ENCODE peak calls at places on chromosomes 11 and 22, in five cellular contexts. One of them, this sample, is unnamed.

GRCh38 chr11:67024966-67025365 is 2.0 kb downstream of the SYT12 start:
- DNase-seq in uterus: no peak
- DNase-seq in RWPE2: no peak
- DNase-seq in ovary: no peak
- DNase-seq in CD4-positive, alpha-beta T cell: no peak
- DNase-seq in this sample: no peak

GRCh38 chr11:75467311-75467710 is 34.3 kb upstream of the KLHL35 start:
- DNase-seq in uterus: no peak
- DNase-seq in RWPE2: no peak
- DNase-seq in ovary: no peak
- DNase-seq in CD4-positive, alpha-beta T cell: no peak
- DNase-seq in this sample: no peak

GRCh38 chr11:128555606-128556005 is 31.8 kb downstream of the ETS1 start:
- DNase-seq in uterus: no peak
- DNase-seq in RWPE2: no peak
- DNase-seq in ovary: no peak
- DNase-seq in CD4-positive, alpha-beta T cell: no peak
- DNase-seq in this sample: no peak

GRCh38 chr11:82462588-82462987 is 271.1 kb downstream of the FAM181B start:
- DNase-seq in uterus: no peak
- DNase-seq in RWPE2: no peak
- DNase-seq in ovary: no peak
- DNase-seq in CD4-positive, alpha-beta T cell: no peak
- DNase-seq in this sample: no peak

GRCh38 chr11:111308140-111308539 is 9.8 kb downstream of the POU2AF3 start:
- DNase-seq in uterus: no peak
- DNase-seq in RWPE2: no peak
- DNase-seq in ovary: no peak
- DNase-seq in CD4-positive, alpha-beta T cell: no peak
- DNase-seq in this sample: no peak

GRCh38 chr11:112877561-112877960 is 83.7 kb upstream of the NCAM1 start:
- DNase-seq in uterus: no peak
- DNase-seq in RWPE2: no peak
- DNase-seq in ovary: no peak
- DNase-seq in CD4-positive, alpha-beta T cell: no peak
- DNase-seq in this sample: no peak

GRCh38 chr11:102430158-102430836 is 22.3 kb downstream of the TMEM123 start:
- DNase-seq in uterus: no peak
- DNase-seq in RWPE2: no peak
- DNase-seq in ovary: no peak
- DNase-seq in CD4-positive, alpha-beta T cell: no peak
- DNase-seq in this sample: no peak

GRCh38 chr11:110778351-110778750 is 66.1 kb upstream of the ARHGAP20 start:
- DNase-seq in uterus: no peak
- DNase-seq in RWPE2: no peak
- DNase-seq in ovary: no peak
- DNase-seq in CD4-positive, alpha-beta T cell: no peak
- DNase-seq in this sample: no peak

GRCh38 chr22:23213031-23213555 is 32.8 kb downstream of the BCR start:
- DNase-seq in uterus: no peak
- DNase-seq in RWPE2: peak; percentile 33
- DNase-seq in ovary: no peak
- DNase-seq in CD4-positive, alpha-beta T cell: no peak
- DNase-seq in this sample: no peak

GRCh38 chr11:85827768-85828639 is 17.1 kb upstream of the SYTL2 start:
- DNase-seq in uterus: no peak
- DNase-seq in RWPE2: no peak
- DNase-seq in ovary: no peak
- DNase-seq in CD4-positive, alpha-beta T cell: no peak
- DNase-seq in this sample: no peak

GRCh38 chr11:55054723-55055122 is 207.2 kb upstream of the TRIM48 start:
- DNase-seq in uterus: no peak
- DNase-seq in RWPE2: no peak
- DNase-seq in ovary: no peak
- DNase-seq in CD4-positive, alpha-beta T cell: no peak
- DNase-seq in this sample: no peak
- H3K9me3 ChIP-seq in uterus: peaks cover 13% of the 10 kb centered on the region
- H3K9me3 ChIP-seq in RWPE2: peaks cover 20% of the 10 kb centered on the region
- H3K9me3 ChIP-seq in ovary: peaks cover 4% of the 10 kb centered on the region
- H3K9me3 ChIP-seq in CD4-positive, alpha-beta T cell: peaks cover 78% of the 10 kb centered on the region
- H3K9me3 ChIP-seq in this sample: peaks cover 8% of the 10 kb centered on the region

DNA sequence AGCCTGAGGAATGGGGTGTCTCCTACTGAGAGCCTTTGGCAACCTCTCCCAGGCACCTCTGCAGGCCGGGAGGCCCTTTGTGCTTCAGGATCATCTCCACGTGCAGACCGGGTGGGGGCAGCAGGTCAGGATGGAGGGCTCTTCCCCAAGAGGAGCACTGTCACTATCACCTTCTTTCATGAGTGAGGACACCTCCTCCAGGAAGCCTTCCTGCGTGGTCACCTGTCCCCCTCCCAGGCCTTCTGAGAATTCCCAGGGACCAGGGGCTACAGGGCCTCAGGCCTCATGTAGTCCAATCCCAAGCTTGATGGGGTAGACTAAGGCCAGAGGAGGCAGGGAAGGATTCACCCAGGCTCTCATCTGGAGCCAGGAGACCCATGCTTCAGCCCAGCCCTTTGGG is 57.6 kb downstream of the PDE2A start:
- DNase-seq in uterus: no peak
- DNase-seq in RWPE2: no peak
- DNase-seq in ovary: no peak
- DNase-seq in CD4-positive, alpha-beta T cell: no peak
- DNase-seq in this sample: no peak
- H3K9me3 ChIP-seq in uterus: no peaks in the 10 kb centered on the region
- H3K9me3 ChIP-seq in RWPE2: no peaks in the 10 kb centered on the region
- H3K9me3 ChIP-seq in ovary: no peaks in the 10 kb centered on the region
- H3K9me3 ChIP-seq in CD4-positive, alpha-beta T cell: no peaks in the 10 kb centered on the region
- H3K9me3 ChIP-seq in this sample: no peaks in the 10 kb centered on the region

GRCh38 chr11:3357302-3357701 is 21.6 kb downstream of the ZNF195 start:
- DNase-seq in uterus: no peak
- DNase-seq in RWPE2: no peak
- DNase-seq in ovary: no peak
- DNase-seq in CD4-positive, alpha-beta T cell: no peak
- DNase-seq in this sample: no peak

GRCh38 chr11:3357994-3358676 is 20.8 kb downstream of the ZNF195 start:
- DNase-seq in uterus: no peak
- DNase-seq in RWPE2: no peak
- DNase-seq in ovary: no peak
- DNase-seq in CD4-positive, alpha-beta T cell: no peak
- DNase-seq in this sample: no peak

GRCh38 chr11:3356858-3357257 is 22.1 kb downstream of the ZNF195 start:
- DNase-seq in uterus: no peak
- DNase-seq in RWPE2: no peak
- DNase-seq in ovary: no peak
- DNase-seq in CD4-positive, alpha-beta T cell: no peak
- DNase-seq in this sample: no peak

GRCh38 chr11:3359092-3359824 is 19.7 kb downstream of the ZNF195 start:
- DNase-seq in uterus: no peak
- DNase-seq in RWPE2: no peak
- DNase-seq in ovary: no peak
- DNase-seq in CD4-positive, alpha-beta T cell: no peak
- DNase-seq in this sample: no peak
- H3K9me3 ChIP-seq in uterus: peaks cover 32% of the 10 kb centered on the region
- H3K9me3 ChIP-seq in RWPE2: peaks cover 55% of the 10 kb centered on the region
- H3K9me3 ChIP-seq in ovary: no peaks in the 10 kb centered on the region
- H3K9me3 ChIP-seq in CD4-positive, alpha-beta T cell: peaks cover 99% of the 10 kb centered on the region
- H3K9me3 ChIP-seq in this sample: peaks cover 56% of the 10 kb centered on the region

GRCh38 chr22:48748113-48748859 is 1079.4 kb downstream of the BRD1 start:
- DNase-seq in uterus: no peak
- DNase-seq in RWPE2: no peak
- DNase-seq in ovary: no peak
- DNase-seq in CD4-positive, alpha-beta T cell: no peak
- DNase-seq in this sample: no peak

GRCh38 chr22:48750282-48750681 is 1077.4 kb downstream of the BRD1 start:
- DNase-seq in uterus: no peak
- DNase-seq in RWPE2: no peak
- DNase-seq in ovary: no peak
- DNase-seq in CD4-positive, alpha-beta T cell: no peak
- DNase-seq in this sample: no peak

GRCh38 chr22:48750826-48751440 is 1076.7 kb downstream of the BRD1 start:
- DNase-seq in uterus: no peak
- DNase-seq in RWPE2: no peak
- DNase-seq in ovary: no peak
- DNase-seq in CD4-positive, alpha-beta T cell: no peak
- DNase-seq in this sample: no peak

GRCh38 chr22:48748860-48749554 is 1078.7 kb downstream of the BRD1 start:
- DNase-seq in uterus: no peak
- DNase-seq in RWPE2: no peak
- DNase-seq in ovary: no peak
- DNase-seq in CD4-positive, alpha-beta T cell: no peak
- DNase-seq in this sample: no peak

DNA sequence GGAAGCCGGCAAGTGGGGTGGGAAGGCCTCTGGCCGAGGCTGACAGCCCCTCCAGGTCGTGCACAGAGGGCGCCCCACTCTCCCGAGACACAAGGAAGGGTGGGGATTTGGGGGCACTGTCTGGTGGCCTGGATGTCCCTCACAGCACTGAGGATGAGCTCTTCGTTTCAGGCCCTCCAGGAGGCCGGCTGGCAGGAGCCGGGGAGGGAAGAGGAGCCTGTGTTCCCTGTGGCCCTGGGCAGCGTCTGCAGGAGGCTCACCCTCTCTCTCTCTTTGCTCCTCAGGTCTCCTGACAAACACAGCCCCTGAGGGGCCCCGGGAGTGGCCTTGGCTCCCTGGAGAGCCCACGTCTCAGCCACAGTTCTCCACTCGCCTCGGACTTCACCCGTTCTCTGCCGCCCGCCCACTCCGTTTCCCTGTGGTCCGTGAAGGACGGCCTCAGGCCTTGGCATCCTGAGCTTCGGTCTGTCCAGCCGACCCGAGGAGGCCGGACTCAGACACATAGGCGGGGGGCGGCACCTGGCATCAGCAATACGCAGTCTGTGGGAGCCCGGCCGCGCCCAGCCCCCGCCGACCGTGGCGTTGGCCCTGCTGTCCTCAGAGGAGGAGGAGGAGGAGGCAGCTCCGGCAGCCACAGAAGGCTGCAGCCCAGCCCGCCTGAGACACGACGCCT is 1078.0 kb downstream of the BRD1 start:
- DNase-seq in uterus: no peak
- DNase-seq in RWPE2: no peak
- DNase-seq in ovary: no peak
- DNase-seq in CD4-positive, alpha-beta T cell: no peak
- DNase-seq in this sample: no peak
- H3K9me3 ChIP-seq in uterus: no peaks in the 10 kb centered on the region
- H3K9me3 ChIP-seq in RWPE2: no peaks in the 10 kb centered on the region
- H3K9me3 ChIP-seq in ovary: no peaks in the 10 kb centered on the region
- H3K9me3 ChIP-seq in CD4-positive, alpha-beta T cell: no peaks in the 10 kb centered on the region
- H3K9me3 ChIP-seq in this sample: no peaks in the 10 kb centered on the region

GRCh38 chr22:16695261-16695660 is 102.7 kb upstream of the CCT8L2 start:
- DNase-seq in uterus: no peak
- DNase-seq in RWPE2: no peak
- DNase-seq in ovary: no peak
- DNase-seq in CD4-positive, alpha-beta T cell: no peak
- DNase-seq in this sample: no peak

DNA sequence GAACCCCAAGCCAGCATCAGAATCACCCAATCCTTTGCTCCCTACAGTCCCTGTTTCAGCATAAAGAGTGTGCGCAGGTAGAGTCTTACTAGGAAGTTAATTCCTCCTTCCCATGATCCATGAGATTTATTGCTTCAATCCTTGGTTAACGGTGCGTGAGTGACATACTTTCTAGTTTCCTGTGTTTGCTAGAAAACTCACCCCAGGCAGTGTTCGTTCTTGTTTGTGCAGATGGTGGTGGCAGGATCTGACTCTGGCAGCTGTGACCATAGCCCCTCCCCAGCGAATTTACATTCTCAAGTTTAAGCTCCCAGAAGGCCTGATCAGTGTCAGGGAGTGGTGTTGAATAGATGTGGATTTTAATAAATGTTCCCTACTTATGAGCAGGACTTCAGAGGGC is 106.7 kb upstream of the CCT8L2 start:
- DNase-seq in uterus: no peak
- DNase-seq in RWPE2: no peak
- DNase-seq in ovary: no peak
- DNase-seq in CD4-positive, alpha-beta T cell: no peak
- DNase-seq in this sample: no peak
- H3K9me3 ChIP-seq in uterus: no peaks in the 10 kb centered on the region
- H3K9me3 ChIP-seq in RWPE2: no peaks in the 10 kb centered on the region
- H3K9me3 ChIP-seq in ovary: no peaks in the 10 kb centered on the region
- H3K9me3 ChIP-seq in CD4-positive, alpha-beta T cell: no peaks in the 10 kb centered on the region
- H3K9me3 ChIP-seq in this sample: no peaks in the 10 kb centered on the region

GRCh38 chr11:70542406-70542805 is 144.1 kb downstream of the CTTN start:
- DNase-seq in uterus: no peak
- DNase-seq in RWPE2: no peak
- DNase-seq in ovary: no peak
- DNase-seq in CD4-positive, alpha-beta T cell: no peak
- DNase-seq in this sample: no peak
- H3K9me3 ChIP-seq in uterus: no peaks in the 10 kb centered on the region
- H3K9me3 ChIP-seq in RWPE2: no peaks in the 10 kb centered on the region
- H3K9me3 ChIP-seq in ovary: no peaks in the 10 kb centered on the region
- H3K9me3 ChIP-seq in CD4-positive, alpha-beta T cell: no peaks in the 10 kb centered on the region
- H3K9me3 ChIP-seq in this sample: no peaks in the 10 kb centered on the region

DNA sequence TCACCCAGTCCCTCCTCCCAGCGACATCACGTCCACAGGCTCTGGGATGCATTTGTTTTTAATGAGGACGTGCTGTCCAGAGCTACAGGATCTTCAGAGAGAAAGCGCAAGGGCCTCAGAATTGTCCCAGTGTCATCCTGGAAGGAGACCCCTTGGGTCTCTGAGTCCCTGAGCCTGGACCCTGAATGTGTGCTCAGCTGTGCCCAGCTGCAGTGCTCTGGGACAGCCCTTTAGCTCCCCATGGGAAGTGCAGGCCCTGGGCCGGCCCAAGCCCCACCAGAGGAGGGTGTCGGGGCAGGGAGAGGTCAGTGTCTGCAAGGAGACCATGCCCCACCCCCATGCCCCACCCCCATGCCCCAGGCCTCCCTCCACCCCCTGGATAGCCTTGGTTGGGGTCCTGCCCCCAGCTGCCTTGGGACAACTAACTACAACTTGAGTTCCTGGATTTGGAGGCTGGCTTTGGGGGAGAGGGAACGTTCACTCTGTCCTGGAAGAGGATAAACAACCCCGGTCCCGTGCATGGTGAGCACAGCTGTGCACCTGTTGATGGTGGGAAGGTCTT is 809.8 kb downstream of the BRD1 start:
- DNase-seq in uterus: no peak
- DNase-seq in RWPE2: no peak
- DNase-seq in ovary: no peak
- DNase-seq in CD4-positive, alpha-beta T cell: no peak
- DNase-seq in this sample: no peak
- H3K9me3 ChIP-seq in uterus: no peaks in the 10 kb centered on the region
- H3K9me3 ChIP-seq in RWPE2: no peaks in the 10 kb centered on the region
- H3K9me3 ChIP-seq in ovary: no peaks in the 10 kb centered on the region
- H3K9me3 ChIP-seq in CD4-positive, alpha-beta T cell: no peaks in the 10 kb centered on the region
- H3K9me3 ChIP-seq in this sample: no peaks in the 10 kb centered on the region

GRCh38 chr22:32729368-32729767 is 72.1 kb upstream of the TIMP3 start:
- DNase-seq in uterus: no peak
- DNase-seq in RWPE2: no peak
- DNase-seq in ovary: no peak
- DNase-seq in CD4-positive, alpha-beta T cell: no peak
- DNase-seq in this sample: no peak
- H3K9me3 ChIP-seq in uterus: no peaks in the 10 kb centered on the region
- H3K9me3 ChIP-seq in RWPE2: no peaks in the 10 kb centered on the region
- H3K9me3 ChIP-seq in ovary: no peaks in the 10 kb centered on the region
- H3K9me3 ChIP-seq in CD4-positive, alpha-beta T cell: no peaks in the 10 kb centered on the region
- H3K9me3 ChIP-seq in this sample: no peaks in the 10 kb centered on the region

This sample was measured in T-helper 17 cell.